ENCODE peak calls at places on chromosome 19, in ten cellular contexts. One of them, this sample, is unnamed. For H3K27me3, the result is how much of the 10 kb centered on the place peaks cover.

GRCh38 chr19:41702208-41702651 is 6.2 kb upstream of the CEACAM5 start:
- DNase-seq in mammary epithelial cell: peak
- DNase-seq in suprapubic skin: no peak
- DNase-seq in left ventricle myocardium inferior: no peak
- DNase-seq in sigmoid colon: no peak
- DNase-seq in pancreas: no peak
- DNase-seq in breast epithelium: no peak
- DNase-seq in colonic mucosa: no peak
- DNase-seq in body of pancreas: no peak
- DNase-seq in esophagus squamous epithelium: no peak
- DNase-seq in this sample: no peak

GRCh38 chr19:898663-899062 is 5.4 kb downstream of the RNU6-9 start:
- DNase-seq in body of pancreas: peak
- DNase-seq in left ventricle myocardium inferior: no peak
- DNase-seq in breast epithelium: no peak
- DNase-seq in suprapubic skin: no peak
- DNase-seq in colonic mucosa: no peak
- DNase-seq in esophagus squamous epithelium: no peak
- DNase-seq in pancreas: no peak
- DNase-seq in sigmoid colon: no peak
- DNase-seq in mammary epithelial cell: no peak
- DNase-seq in this sample: peak

GRCh38 chr19:708154-709141 is at the start of gene PALM:
- DNase-seq in mammary epithelial cell: no peak
- DNase-seq in colonic mucosa: no peak
- DNase-seq in body of pancreas: peak
- DNase-seq in suprapubic skin: no peak
- DNase-seq in left ventricle myocardium inferior: peak
- DNase-seq in esophagus squamous epithelium: no peak
- DNase-seq in sigmoid colon: peak
- DNase-seq in pancreas: no peak
- DNase-seq in breast epithelium: no peak
- DNase-seq in this sample: peak

GRCh38 chr19:10603084-10603872 is 16.2 kb upstream of the AP1M2 start:
- DNase-seq in pancreas: no peak
- DNase-seq in mammary epithelial cell: no peak
- DNase-seq in suprapubic skin: peak
- DNase-seq in colonic mucosa: peak
- DNase-seq in sigmoid colon: peak
- DNase-seq in body of pancreas: peak
- DNase-seq in left ventricle myocardium inferior: peak
- DNase-seq in breast epithelium: peak
- DNase-seq in esophagus squamous epithelium: peak
- DNase-seq in this sample: no peak

GRCh38 chr19:32224371-32225244 is 120.8 kb upstream of the ZNF507 start:
- DNase-seq in pancreas: peak
- DNase-seq in body of pancreas: peak
- DNase-seq in sigmoid colon: no peak
- DNase-seq in left ventricle myocardium inferior: peak
- DNase-seq in breast epithelium: no peak
- DNase-seq in mammary epithelial cell: peak
- DNase-seq in suprapubic skin: no peak
- DNase-seq in colonic mucosa: peak
- DNase-seq in esophagus squamous epithelium: no peak
- DNase-seq in this sample: no peak

GRCh38 chr19:10270616-10271394 is at the start of gene ICAM1:
- DNase-seq in left ventricle myocardium inferior: peak
- DNase-seq in esophagus squamous epithelium: no peak
- DNase-seq in colonic mucosa: peak
- DNase-seq in sigmoid colon: peak
- DNase-seq in body of pancreas: peak
- DNase-seq in suprapubic skin: peak
- DNase-seq in mammary epithelial cell: peak
- DNase-seq in pancreas: peak
- DNase-seq in breast epithelium: peak
- DNase-seq in this sample: peak

GRCh38 chr19:55101261-55101660 is 16.2 kb downstream of the PPP1R12C start:
- DNase-seq in pancreas: no peak
- DNase-seq in breast epithelium: no peak
- DNase-seq in body of pancreas: no peak
- DNase-seq in esophagus squamous epithelium: no peak
- DNase-seq in sigmoid colon: no peak
- DNase-seq in left ventricle myocardium inferior: no peak
- DNase-seq in mammary epithelial cell: no peak
- DNase-seq in suprapubic skin: no peak
- DNase-seq in colonic mucosa: no peak
- DNase-seq in this sample: no peak

GRCh38 chr19:55660404-55660803 is 5.6 kb downstream of the U2AF2 start:
- DNase-seq in pancreas: no peak
- DNase-seq in esophagus squamous epithelium: no peak
- DNase-seq in breast epithelium: no peak
- DNase-seq in mammary epithelial cell: no peak
- DNase-seq in body of pancreas: no peak
- DNase-seq in left ventricle myocardium inferior: no peak
- DNase-seq in colonic mucosa: no peak
- DNase-seq in sigmoid colon: no peak
- DNase-seq in suprapubic skin: no peak
- DNase-seq in this sample: no peak

GRCh38 chr19:8319807-8320520 is 1.2 kb downstream of the NDUFA7 start:
- DNase-seq in body of pancreas: no peak
- DNase-seq in mammary epithelial cell: no peak
- DNase-seq in suprapubic skin: no peak
- DNase-seq in sigmoid colon: no peak
- DNase-seq in pancreas: no peak
- DNase-seq in breast epithelium: no peak
- DNase-seq in esophagus squamous epithelium: no peak
- DNase-seq in colonic mucosa: no peak
- DNase-seq in left ventricle myocardium inferior: no peak
- DNase-seq in this sample: no peak

GRCh38 chr19:8322638-8322997 is 1.3 kb downstream of the RPS28 start:
- DNase-seq in body of pancreas: no peak
- DNase-seq in pancreas: no peak
- DNase-seq in colonic mucosa: no peak
- DNase-seq in left ventricle myocardium inferior: no peak
- DNase-seq in breast epithelium: no peak
- DNase-seq in esophagus squamous epithelium: no peak
- DNase-seq in mammary epithelial cell: no peak
- DNase-seq in suprapubic skin: no peak
- DNase-seq in sigmoid colon: no peak
- DNase-seq in this sample: no peak

GRCh38 chr19:8320564-8321066 is 560 bp downstream of the NDUFA7 start:
- DNase-seq in left ventricle myocardium inferior: no peak
- DNase-seq in suprapubic skin: no peak
- DNase-seq in breast epithelium: no peak
- DNase-seq in body of pancreas: no peak
- DNase-seq in esophagus squamous epithelium: no peak
- DNase-seq in mammary epithelial cell: no peak
- DNase-seq in pancreas: no peak
- DNase-seq in sigmoid colon: no peak
- DNase-seq in colonic mucosa: no peak
- DNase-seq in this sample: no peak

GRCh38 chr19:8321760-8322637 is 703 bp downstream of the RPS28 start:
- DNase-seq in mammary epithelial cell: no peak
- DNase-seq in left ventricle myocardium inferior: no peak
- DNase-seq in body of pancreas: no peak
- DNase-seq in colonic mucosa: no peak
- DNase-seq in sigmoid colon: no peak
- DNase-seq in suprapubic skin: no peak
- DNase-seq in pancreas: no peak
- DNase-seq in esophagus squamous epithelium: no peak
- DNase-seq in breast epithelium: no peak
- DNase-seq in this sample: no peak

DNA sequence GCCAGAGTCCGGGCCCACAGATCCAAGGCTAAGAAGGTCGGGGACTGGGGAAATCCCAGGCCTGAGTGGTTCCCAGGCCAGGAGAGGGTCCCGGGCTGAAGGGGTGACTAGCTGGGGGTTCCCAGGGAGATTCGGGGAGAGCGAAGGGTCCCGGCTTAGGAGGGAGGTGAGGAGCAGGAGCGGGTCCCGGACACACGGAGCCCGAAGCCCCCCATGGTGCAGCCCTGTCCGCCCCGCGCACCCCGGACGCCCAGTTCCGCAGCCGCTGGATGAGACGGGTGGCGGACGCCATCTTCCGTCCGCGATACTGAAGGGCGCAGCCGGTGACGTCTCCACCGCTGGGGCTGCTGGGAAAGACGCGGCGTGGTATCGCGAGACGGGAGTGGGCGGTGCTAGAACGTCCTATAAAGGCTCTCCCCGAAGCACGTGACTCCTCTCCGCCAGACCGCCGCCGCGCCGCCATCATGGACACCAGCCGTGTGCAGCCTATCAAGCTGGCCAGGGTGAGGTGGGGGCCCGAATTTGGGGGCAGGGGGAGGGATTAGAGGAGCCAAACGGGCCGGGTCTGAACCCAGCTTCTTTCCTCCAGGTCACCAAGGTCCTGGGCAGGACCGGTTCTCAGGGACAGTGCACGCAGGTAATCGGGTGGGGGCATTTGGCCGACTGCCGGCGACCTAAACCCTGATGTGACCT is at the start of the genes NDUFA7 and RPS28:
- DNase-seq in left ventricle myocardium inferior: peak
- DNase-seq in mammary epithelial cell: peak
- DNase-seq in sigmoid colon: peak
- DNase-seq in breast epithelium: peak
- DNase-seq in esophagus squamous epithelium: peak
- DNase-seq in pancreas: peak
- DNase-seq in suprapubic skin: peak
- DNase-seq in body of pancreas: peak
- DNase-seq in colonic mucosa: peak
- DNase-seq in this sample: peak
- H3K27me3 ChIP-seq in left ventricle myocardium inferior: under half
- H3K27me3 ChIP-seq in mammary epithelial cell: under half
- H3K27me3 ChIP-seq in sigmoid colon: under half
- H3K27me3 ChIP-seq in breast epithelium: under half
- H3K27me3 ChIP-seq in esophagus squamous epithelium: under half
- H3K27me3 ChIP-seq in pancreas: under half
- H3K27me3 ChIP-seq in suprapubic skin: under half
- H3K27me3 ChIP-seq in body of pancreas: under half
- H3K27me3 ChIP-seq in colonic mucosa: under half
- H3K27me3 ChIP-seq in this sample: under half

DNA sequence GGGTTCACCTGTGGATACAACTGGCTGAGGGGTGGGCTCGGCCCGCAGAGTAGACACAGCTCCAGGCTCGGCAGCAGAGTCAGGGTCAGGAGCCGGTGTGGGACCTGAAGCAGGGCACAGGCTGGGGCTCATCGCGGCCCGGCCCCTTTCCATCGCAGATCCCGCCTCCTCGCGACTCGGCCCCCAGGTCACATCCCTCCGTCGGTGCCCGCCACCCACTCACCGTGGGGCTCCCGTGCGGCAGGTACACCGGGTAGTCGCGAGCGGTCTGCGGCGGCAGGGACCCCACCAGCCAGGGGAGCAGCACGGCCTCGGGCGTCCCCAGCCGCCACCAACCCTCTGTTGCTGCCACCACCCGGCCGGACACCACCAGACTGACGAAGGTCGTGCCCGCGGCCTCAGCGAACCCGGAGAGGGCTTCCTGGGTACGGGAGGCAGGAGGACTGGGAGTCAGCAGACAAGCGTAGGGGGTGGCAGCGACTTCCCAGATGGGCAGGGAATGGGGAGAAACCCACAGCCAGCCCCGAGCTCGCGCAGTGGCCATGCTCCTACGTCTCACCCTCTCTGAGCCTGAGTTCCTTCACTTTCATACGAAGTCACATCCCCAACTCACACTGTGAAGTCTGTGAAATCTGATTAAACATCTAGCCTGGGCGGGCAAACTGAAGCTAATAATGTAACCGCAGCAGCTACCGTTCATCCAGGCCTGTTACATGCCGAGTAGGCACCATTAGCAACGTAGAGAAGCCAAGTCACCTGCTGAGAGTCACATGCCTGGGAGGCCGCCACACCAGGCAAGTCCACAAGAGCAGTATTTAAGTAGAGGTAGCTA is 3.7 kb downstream of the FUZ start:
- DNase-seq in colonic mucosa: peak
- DNase-seq in body of pancreas: peak
- DNase-seq in esophagus squamous epithelium: no peak
- DNase-seq in left ventricle myocardium inferior: peak
- DNase-seq in pancreas: peak
- DNase-seq in breast epithelium: peak
- DNase-seq in sigmoid colon: peak
- DNase-seq in mammary epithelial cell: no peak
- DNase-seq in suprapubic skin: peak
- DNase-seq in this sample: peak
- TF ChIP-seq CTCF in colonic mucosa: no peak
- TF ChIP-seq CTCF in body of pancreas: no peak
- TF ChIP-seq CTCF in esophagus squamous epithelium: no peak
- TF ChIP-seq CTCF in left ventricle myocardium inferior: no peak
- TF ChIP-seq CTCF in pancreas: no peak
- TF ChIP-seq CTCF in breast epithelium: no peak
- TF ChIP-seq CTCF in sigmoid colon: no peak
- TF ChIP-seq CTCF in mammary epithelial cell: peak
- TF ChIP-seq CTCF in suprapubic skin: no peak
- TF ChIP-seq CTCF in this sample: peak

DNA sequence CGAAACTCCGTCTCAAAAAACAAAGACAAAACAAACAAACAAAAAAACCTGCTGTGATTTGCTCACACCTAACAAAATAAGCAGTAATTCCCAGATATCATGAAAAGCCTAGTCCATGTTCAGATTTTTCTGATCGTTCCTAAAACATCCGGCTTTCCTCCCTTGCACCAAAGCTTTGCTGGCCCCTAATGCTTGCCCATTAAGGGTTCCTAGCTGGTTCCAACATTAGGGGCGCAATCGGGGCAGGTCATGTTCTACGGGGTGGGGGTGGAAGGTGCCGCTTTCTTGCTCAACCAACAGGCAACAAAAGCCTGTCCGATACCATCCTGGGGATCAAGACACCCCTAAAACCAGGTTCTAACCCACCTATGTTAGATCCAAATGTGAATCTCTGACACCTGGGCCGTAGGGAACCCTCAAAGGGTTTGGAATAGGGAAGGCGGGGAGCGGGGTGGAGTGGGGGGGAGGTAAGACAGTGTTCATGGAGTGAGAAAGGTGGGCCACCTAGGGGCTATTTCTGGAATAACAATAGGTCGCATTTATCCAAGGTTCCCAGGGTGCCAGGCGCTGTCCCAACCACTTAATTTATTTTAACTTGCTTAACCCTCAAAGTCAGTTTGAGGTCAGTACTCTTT is 25.3 kb upstream of the FXYD3 start:
- DNase-seq in sigmoid colon: no peak
- DNase-seq in breast epithelium: no peak
- DNase-seq in left ventricle myocardium inferior: no peak
- DNase-seq in mammary epithelial cell: peak
- DNase-seq in pancreas: peak
- DNase-seq in colonic mucosa: peak
- DNase-seq in suprapubic skin: peak
- DNase-seq in esophagus squamous epithelium: no peak
- DNase-seq in body of pancreas: peak
- DNase-seq in this sample: no peak
- H3K27ac ChIP-seq in sigmoid colon: no peak
- H3K27ac ChIP-seq in breast epithelium: no peak
- H3K27ac ChIP-seq in left ventricle myocardium inferior: no peak
- H3K27ac ChIP-seq in mammary epithelial cell: no peak
- H3K27ac ChIP-seq in pancreas: peak
- H3K27ac ChIP-seq in colonic mucosa: no peak
- H3K27ac ChIP-seq in suprapubic skin: no peak
- H3K27ac ChIP-seq in esophagus squamous epithelium: no peak
- H3K27ac ChIP-seq in body of pancreas: peak
- H3K27ac ChIP-seq in this sample: peak

GRCh38 chr19:54100560-54100959 is at the start of gene OSCAR:
- DNase-seq in esophagus squamous epithelium: no peak
- DNase-seq in pancreas: no peak
- DNase-seq in suprapubic skin: no peak
- DNase-seq in breast epithelium: no peak
- DNase-seq in colonic mucosa: no peak
- DNase-seq in body of pancreas: no peak
- DNase-seq in mammary epithelial cell: no peak
- DNase-seq in left ventricle myocardium inferior: no peak
- DNase-seq in sigmoid colon: no peak
- DNase-seq in this sample: no peak

GRCh38 chr19:54095136-54095858 is 5.3 kb downstream of the OSCAR start:
- DNase-seq in colonic mucosa: no peak
- DNase-seq in left ventricle myocardium inferior: no peak
- DNase-seq in mammary epithelial cell: no peak
- DNase-seq in pancreas: no peak
- DNase-seq in esophagus squamous epithelium: no peak
- DNase-seq in suprapubic skin: no peak
- DNase-seq in breast epithelium: no peak
- DNase-seq in body of pancreas: no peak
- DNase-seq in sigmoid colon: peak
- DNase-seq in this sample: no peak

GRCh38 chr19:54096642-54097106 is 3.9 kb downstream of the OSCAR start:
- DNase-seq in sigmoid colon: peak
- DNase-seq in mammary epithelial cell: peak
- DNase-seq in breast epithelium: no peak
- DNase-seq in pancreas: no peak
- DNase-seq in esophagus squamous epithelium: no peak
- DNase-seq in suprapubic skin: no peak
- DNase-seq in left ventricle myocardium inferior: no peak
- DNase-seq in colonic mucosa: no peak
- DNase-seq in body of pancreas: no peak
- DNase-seq in this sample: no peak

DNA sequence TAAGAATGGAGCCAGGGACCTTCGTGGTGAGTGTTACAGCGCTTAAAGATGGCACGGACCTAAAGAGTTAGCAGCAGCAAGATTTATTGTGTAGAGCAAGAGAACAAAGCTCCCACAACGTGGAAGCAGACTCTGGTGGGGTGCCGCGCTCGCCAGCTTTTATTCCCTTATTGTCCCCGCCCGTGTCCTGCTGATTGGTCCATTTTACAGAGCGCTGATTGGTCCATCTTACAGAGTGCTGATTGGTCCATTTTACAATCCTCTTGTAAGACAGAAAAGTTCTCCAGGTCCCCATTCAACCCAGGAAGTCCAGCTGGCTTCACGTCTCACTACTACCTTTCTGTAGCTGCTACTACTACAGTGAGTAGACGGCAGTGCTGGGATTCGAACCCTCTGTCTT is 6.0 kb downstream of the OSCAR start:
- DNase-seq in body of pancreas: no peak
- DNase-seq in suprapubic skin: no peak
- DNase-seq in mammary epithelial cell: no peak
- DNase-seq in sigmoid colon: peak
- DNase-seq in pancreas: no peak
- DNase-seq in colonic mucosa: no peak
- DNase-seq in left ventricle myocardium inferior: no peak
- DNase-seq in esophagus squamous epithelium: no peak
- DNase-seq in breast epithelium: no peak
- DNase-seq in this sample: no peak
- H3K27me3 ChIP-seq in body of pancreas: under half
- H3K27me3 ChIP-seq in suprapubic skin: under half
- H3K27me3 ChIP-seq in mammary epithelial cell: under half
- H3K27me3 ChIP-seq in sigmoid colon: under half
- H3K27me3 ChIP-seq in pancreas: under half
- H3K27me3 ChIP-seq in colonic mucosa: under half
- H3K27me3 ChIP-seq in left ventricle myocardium inferior: half or more
- H3K27me3 ChIP-seq in esophagus squamous epithelium: under half
- H3K27me3 ChIP-seq in breast epithelium: under half
- H3K27me3 ChIP-seq in this sample: under half